ENCODE peak calls at places on chromosomes 2 and 18, in six cellular contexts. U, Q, D, M, T and Y are unnamed samples.
A peak's percentile ranks its signal among the peaks of the same experiment; 100 is the strongest.

GRCh38 chr2:118423776-118424175 is 335.5 kb downstream of the INSIG2 start:
- DNase-seq in M (no peak), D (no peak), Q (no peak), T (no peak), U (no peak), Y (no peak)

GRCh38 chr2:241129086-241129871 is 20.0 kb downstream of the PASK start:
- DNase-seq in M (no peak), Q (no peak), T (no peak), U (peak; percentile 44), D (no peak), Y (peak; percentile 61)

GRCh38 chr2:200121931-200122330 is 166.5 kb downstream of the MAIP1 start:
- DNase-seq in U (no peak), D (no peak), T (no peak), M (no peak), Q (no peak), Y (no peak)

GRCh38 chr2:122863516-122863915 is 1108.1 kb downstream of the TSN start:
- DNase-seq in U (no peak), Q (no peak), D (no peak), T (no peak), M (no peak), Y (peak; percentile 43)

GRCh38 chr18:22169889-22170420 is 566 bp downstream of the GATA6 start:
- DNase-seq in T (peak; percentile 51), D (no peak), Q (no peak), M (peak; percentile 52), U (peak; percentile 53), Y (peak; percentile 58)

GRCh38 chr2:215950009-215950408 is 63.3 kb downstream of the MREG start:
- DNase-seq in D (no peak), Q (peak; percentile 23), M (no peak), T (peak; percentile 64), U (no peak), Y (peak; percentile 50)

GRCh38 chr2:74835831-74836674 is 2.1 kb downstream of the HK2 start:
- DNase-seq in T (peak; percentile 68), M (no peak), Q (no peak), D (no peak), U (no peak), Y (peak; percentile 78)

GRCh38 chr2:25955869-25956535 is 26.3 kb downstream of the KIF3C start:
- DNase-seq in Q (no peak), D (no peak), U (no peak), M (no peak), T (peak; percentile 5), Y (no peak)

GRCh38 chr2:181810823-181811695 is 80.5 kb upstream of the ITPRID2 start:
- DNase-seq in D (no peak), M (no peak), T (peak; percentile 97), U (no peak), Q (peak; percentile 92), Y (no peak)

GRCh38 chr2:26410764-26411243 is 9.1 kb downstream of the DRC1 start:
- DNase-seq in Q (no peak), M (no peak), U (no peak), T (no peak), D (no peak), Y (no peak)

GRCh38 chr18:61706516-61706915 is 186.3 kb downstream of the RNF152 start:
- DNase-seq in Q (no peak), U (no peak), D (no peak), T (no peak), M (no peak), Y (no peak)

GRCh38 chr18:63439334-63439733 is 17.1 kb upstream of the VPS4B start:
- DNase-seq in Q (no peak), D (no peak), U (no peak), T (peak; percentile 71), M (no peak), Y (peak; percentile 58)

GRCh38 chr2:194550702-194551101 is 1106.3 kb upstream of the SLC39A10 start:
- DNase-seq in T (peak; percentile 6), D (no peak), Q (no peak), U (no peak), M (no peak), Y (no peak)

GRCh38 chr2:194549387-194549786 is 1107.6 kb upstream of the SLC39A10 start:
- DNase-seq in T (no peak), Q (no peak), U (no peak), D (no peak), M (no peak), Y (no peak)

DNA sequence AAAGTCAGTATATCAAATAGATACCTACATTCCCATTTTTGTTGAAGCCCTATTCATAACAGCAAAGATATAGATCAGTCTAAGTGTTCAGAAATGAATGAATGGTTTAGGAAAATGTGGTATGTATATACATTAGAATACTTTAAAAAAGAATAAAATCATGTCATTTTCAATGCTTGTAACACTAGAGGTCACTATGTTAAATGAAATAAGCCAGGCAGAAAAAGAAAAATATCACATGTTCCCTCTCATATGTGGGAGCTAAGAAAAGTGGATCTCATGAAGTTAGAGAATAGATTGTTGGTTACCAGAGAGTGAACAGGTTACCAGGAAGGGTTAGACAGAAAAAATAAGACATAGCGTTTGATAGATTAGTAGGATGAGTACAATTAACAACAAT is 1111.0 kb upstream of the SLC39A10 start:
- DNase-seq in Q (no peak), U (no peak), T (peak; percentile 16), M (no peak), D (no peak), Y (no peak)
- TF ChIP-seq CTCF in Q (no peak), U (no peak), T (peak; percentile 35), M (no peak), D (no peak), Y (peak; percentile 12)

DNA sequence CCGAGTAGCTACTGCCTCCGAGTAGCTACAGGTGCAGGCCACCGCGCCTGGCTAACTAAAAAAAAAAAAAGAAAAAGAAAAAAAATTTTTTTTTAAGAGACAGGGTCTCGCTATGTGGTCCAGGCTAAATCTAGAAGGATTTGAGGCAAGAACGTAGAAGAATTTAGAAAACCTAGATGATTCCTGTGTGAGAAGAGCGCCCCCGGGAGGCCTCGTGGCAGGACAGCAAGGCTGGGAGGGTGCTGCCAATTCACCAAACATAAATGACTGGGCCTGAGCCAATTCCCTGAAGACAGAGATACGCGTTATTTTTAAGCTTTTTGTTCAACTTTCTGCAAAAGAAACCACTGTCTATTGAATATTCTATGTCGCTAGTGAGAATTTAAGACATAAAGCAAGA is 90.1 kb upstream of the TGFA start:
- DNase-seq in U (no peak), T (peak; percentile 67), D (no peak), Q (no peak), M (no peak), Y (no peak)
- TF ChIP-seq CTCF in U (peak; percentile 4), T (peak; percentile 47), D (peak; percentile 16), Q (peak; percentile 41), M (no peak), Y (peak; percentile 32)

GRCh38 chr2:217872319-217872718 is 130.5 kb downstream of the TNS1 start:
- DNase-seq in T (no peak), U (no peak), Q (no peak), M (no peak), D (no peak), Y (no peak)
- TF ChIP-seq CTCF in T (no peak), U (no peak), Q (no peak), M (no peak), D (peak; percentile 18), Y (no peak)

DNA sequence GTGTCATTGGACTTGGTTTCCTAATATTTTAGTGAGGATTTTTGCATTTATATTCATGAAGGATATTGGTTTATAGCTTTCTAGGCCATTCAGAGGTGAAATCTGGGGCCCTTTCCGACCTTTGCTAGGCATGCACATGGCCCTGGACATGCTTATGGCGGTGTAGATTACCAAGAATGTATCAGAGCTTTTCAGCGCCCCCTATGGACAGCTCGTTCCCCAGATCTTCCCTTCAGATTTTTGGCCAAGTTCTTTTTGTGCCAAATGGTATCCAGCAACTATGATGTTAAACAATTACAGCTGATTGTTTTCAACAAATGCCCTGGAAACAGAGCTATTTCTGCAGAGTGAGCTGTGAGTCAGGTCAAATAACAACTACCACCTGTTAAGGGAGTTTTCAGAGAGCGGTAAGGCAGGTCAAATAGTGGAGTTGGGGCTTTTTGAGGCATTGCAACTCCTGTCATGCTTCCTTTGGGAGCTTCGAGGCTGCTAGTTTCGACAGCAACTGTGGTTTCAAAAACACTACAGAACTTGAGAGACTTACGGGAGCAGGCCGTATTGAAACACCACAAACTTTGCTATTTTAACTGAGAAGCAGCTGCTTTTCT is 188.3 kb downstream of the ZNF516 start:
- DNase-seq in D (no peak), U (no peak), Q (no peak), T (no peak), M (no peak), Y (no peak)
- TF ChIP-seq CTCF in D (no peak), U (no peak), Q (no peak), T (no peak), M (no peak), Y (peak; percentile 2)

GRCh38 chr2:112685167-112685884 is 35.5 kb upstream of the NT5DC4 start:
- DNase-seq in D (no peak), Q (no peak), T (no peak), U (no peak), M (no peak), Y (no peak)
- TF ChIP-seq CTCF in D (no peak), Q (no peak), T (peak; percentile 6), U (no peak), M (no peak), Y (no peak)

GRCh38 chr2:188512456-188512855 is 220.8 kb downstream of the GULP1 start:
- DNase-seq in Q (no peak), U (no peak), M (no peak), T (peak; percentile 54), D (no peak), Y (no peak)
- TF ChIP-seq CTCF in Q (peak; percentile 47), U (peak; percentile 56), M (no peak), T (peak; percentile 62), D (peak; percentile 52), Y (peak; percentile 42)

DNA sequence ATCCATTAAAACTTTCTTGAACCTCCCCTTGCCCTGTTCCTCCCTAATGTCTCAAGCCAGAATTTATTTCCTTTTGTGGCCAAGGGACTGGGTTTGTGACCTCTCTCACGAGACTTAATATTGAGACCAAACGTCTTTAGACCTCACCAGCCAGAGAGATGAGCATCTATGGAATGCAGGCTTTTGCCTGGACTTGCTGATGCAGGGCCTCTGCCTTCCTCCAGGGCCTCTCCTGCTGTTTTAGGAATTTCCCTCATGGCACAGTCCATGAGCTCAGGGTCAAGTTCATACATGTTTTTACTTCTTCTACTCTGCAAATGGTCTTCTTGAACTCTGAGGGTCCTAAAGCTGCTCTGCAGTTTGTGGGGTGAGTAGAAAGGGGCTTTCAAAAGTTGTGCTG is 22.3 kb downstream of the IL1B start:
- DNase-seq in Q (no peak), T (peak; percentile 83), D (no peak), U (no peak), M (no peak), Y (no peak)
- TF ChIP-seq CTCF in Q (no peak), T (no peak), D (no peak), U (no peak), M (no peak), Y (no peak)

DNA sequence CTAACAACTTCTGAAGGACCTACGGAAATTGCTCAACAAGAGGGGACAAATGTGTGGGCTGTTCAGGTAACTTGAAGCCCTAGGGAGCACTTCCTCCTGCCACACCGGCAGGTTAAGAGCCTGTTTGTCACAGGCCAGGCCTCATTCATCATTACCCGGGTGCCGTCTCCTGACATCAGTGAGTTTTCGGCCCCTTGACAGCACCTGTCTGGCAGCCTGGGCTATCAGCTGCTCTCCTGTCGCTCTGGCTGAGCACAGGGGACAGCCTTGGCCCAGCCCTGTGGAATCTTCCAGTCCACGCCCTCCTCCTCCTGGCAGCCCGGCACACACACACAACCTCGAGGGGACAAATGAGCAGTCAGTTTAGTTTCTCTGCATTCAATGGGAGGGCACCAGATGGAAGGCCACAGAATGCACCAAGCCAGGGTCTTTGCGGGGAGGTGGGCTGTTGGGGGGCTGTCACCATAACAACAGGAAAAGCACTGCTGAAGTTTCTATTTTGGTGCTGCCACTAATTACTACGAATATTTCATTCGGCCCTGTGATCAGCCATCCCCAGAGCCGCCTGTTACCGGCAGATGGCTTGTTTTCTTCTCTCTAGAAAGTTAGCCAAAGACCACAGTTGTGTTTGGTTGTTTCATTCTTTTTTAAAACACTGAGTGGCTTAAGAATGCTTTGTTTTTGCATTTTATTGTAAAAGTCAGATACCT is 190.0 kb upstream of the NDUFV2 start:
- DNase-seq in U (no peak), T (peak; percentile 10), M (no peak), Q (no peak), D (peak; percentile 48), Y (no peak)
- TF ChIP-seq CTCF in U (no peak), T (no peak), M (no peak), Q (no peak), D (no peak), Y (no peak)